ENCODE peak calls at places on chromosomes 2 and 18, in nine cellular contexts. R is stimulated activated CD8-positive, alpha-beta memory T cell treated with anti-CD3 and anti-CD28 coated beads, Interleukin-4, amount 100 ng/mL, for 4 hours; X is MCF 10A; F is amygdala; T is stomach; K is small intestine; M is BJ; U is naive thymus-derived CD8-positive, alpha-beta T cell; J is activated T-helper 1 cell treated with anti-CD3 and anti-CD28 coated beads, Interleukin-12 subunit alpha, Interleukin-12 subunit beta, Interleukin-2, Interleukin-4 antibody, amounts not matched to agents 30 ng/mL and 10 ng/mL and 1 ng/mL, durations not matched to agents 14 hours and 24 hours and 36 hours. I is an unnamed sample.

GRCh38 chr18:3604626-3605408 is 154.8 kb downstream of the TGIF1 start:
- DNase-seq in R (no peak), X (peak; percentile 91), F (no peak), T (no peak), K (peak; percentile 80), M (peak; percentile 97), U (no peak), J (peak; percentile 38), I (peak; percentile 76)

GRCh38 chr2:134206573-134206972 is 47.3 kb upstream of the MGAT5 start:
- DNase-seq in R (no peak), X (peak; percentile 73), F (no peak), T (peak; percentile 38), K (no peak), M (no peak), U (no peak), J (no peak), I (no peak)

GRCh38 chr18:73749304-73749703 is 398.3 kb downstream of the FBXO15 start:
- DNase-seq in R (no peak), X (no peak), F (no peak), T (no peak), K (no peak), M (no peak), U (no peak), J (no peak), I (no peak)

GRCh38 chr2:137938204-137938603 is 26.1 kb upstream of the HNMT start:
- DNase-seq in R (no peak), X (peak; percentile 36), F (no peak), T (no peak), K (no peak), M (no peak), U (no peak), J (no peak), I (no peak)

GRCh38 chr2:224957540-224958465 is 84.5 kb downstream of the DOCK10 start:
- DNase-seq in R (no peak), X (no peak), F (no peak), T (no peak), K (no peak), M (no peak), U (no peak), J (no peak), I (no peak)

GRCh38 chr2:9983413-9984216 is 32.1 kb downstream of the GRHL1 start:
- DNase-seq in R (no peak), X (no peak), F (no peak), T (no peak), K (no peak), M (peak; percentile 68), U (no peak), J (no peak), I (no peak)

GRCh38 chr18:62524443-62525200 is 1.8 kb downstream of the ZCCHC2 start:
- DNase-seq in R (peak; percentile 40), X (peak; percentile 63), F (peak; percentile 19), T (peak; percentile 73), K (peak; percentile 65), M (no peak), U (peak; percentile 77), J (peak; percentile 57), I (no peak)

GRCh38 chr18:80249217-80250093 is 2.1 kb upstream of the PARD6G start:
- DNase-seq in R (no peak), X (peak; percentile 56), F (no peak), T (no peak), K (no peak), M (no peak), U (no peak), J (no peak), I (peak; percentile 92)

GRCh38 chr2:112493048-112493447 is 11.1 kb downstream of the TTL start:
- DNase-seq in R (no peak), X (no peak), F (no peak), T (no peak), K (no peak), M (no peak), U (no peak), J (no peak), I (no peak)

GRCh38 chr2:31136732-31137131 is 1.5 kb downstream of the GALNT14 start:
- DNase-seq in R (no peak), X (no peak), F (no peak), T (no peak), K (no peak), M (no peak), U (no peak), J (no peak), I (no peak)

GRCh38 chr18:75062297-75062886 is 146.5 kb downstream of the PTGR3 start:
- DNase-seq in R (no peak), X (no peak), F (no peak), T (no peak), K (no peak), M (no peak), U (no peak), J (no peak), I (no peak)

GRCh38 chr2:149330127-149331022 is at the start of gene LYPD6:
- DNase-seq in R (no peak), X (peak; percentile 80), F (peak; percentile 61), T (peak; percentile 84), K (peak; percentile 82), M (peak; percentile 9), U (no peak), J (no peak), I (no peak)

GRCh38 chr18:62018034-62018760 is 125.4 kb upstream of the RNF152 start:
- DNase-seq in R (no peak), X (no peak), F (no peak), T (no peak), K (no peak), M (peak; percentile 65), U (no peak), J (no peak), I (no peak)

GRCh38 chr2:11387100-11387390 is 42.6 kb upstream of the ROCK2 start:
- DNase-seq in R (no peak), X (no peak), F (no peak), T (no peak), K (peak; percentile 58), M (peak; percentile 62), U (no peak), J (no peak), I (no peak)

I was measured in epithelial cell of prostate.